ENCODE peak calls at places on chromosomes 3 and 15, in ten cellular contexts. A is activated CD8-positive, alpha-beta T cell treated with anti-CD3 and anti-CD28 coated beads for 36 hours; C is neuronal stem cell; M is ACHN; W is GM23338; D is midbrain; J is substantia nigra; T is AG10803; P is epithelial cell of esophagus; E is ovary. H is an unnamed sample.

GRCh38 chr3:46721009-46721408 is 3.3 kb upstream of the PRSS50 start:
- DNase-seq in J (no peak), C (no peak), P (no peak), T (no peak), E (no peak), W (no peak), D (no peak), A (no peak), M (no peak), H (no peak)

GRCh38 chr3:186315581-186316354 is 46.3 kb downstream of the DGKG start:
- DNase-seq in J (no peak), W (no peak), P (no peak), C (no peak), E (no peak), M (no peak), A (no peak), D (no peak), T (peak), H (no peak)

GRCh38 chr3:139538733-139539132 is 809 bp downstream of the RBP1 start:
- DNase-seq in J (peak), P (no peak), W (peak), M (no peak), C (no peak), E (peak), D (peak), A (no peak), T (peak), H (no peak)

GRCh38 chr3:50430950-50431435 is 71.7 kb upstream of the TMEM115 start:
- DNase-seq in M (no peak), E (no peak), D (no peak), A (no peak), C (peak), J (no peak), P (no peak), W (no peak), T (no peak), H (no peak)

GRCh38 chr15:59299919-59300617 is 72.6 kb downstream of the MYO1E start:
- DNase-seq in A (peak), T (peak), D (no peak), W (no peak), C (no peak), M (peak), E (no peak), P (peak), J (peak), H (peak)

GRCh38 chr3:72306800-72307341 is 521.9 kb upstream of the PROK2 start:
- DNase-seq in T (peak), E (no peak), P (peak), D (no peak), M (no peak), A (no peak), W (peak), C (no peak), J (no peak), H (peak)

GRCh38 chr3:160451602-160452001 is 2.0 kb upstream of the TRIM59 start:
- DNase-seq in W (no peak), D (no peak), E (no peak), M (no peak), J (no peak), P (no peak), T (peak), A (no peak), C (no peak), H (no peak)

GRCh38 chr3:113573728-113574127 is 41.4 kb downstream of the SIDT1 start:
- DNase-seq in J (no peak), C (no peak), A (no peak), E (no peak), W (no peak), M (no peak), P (no peak), D (no peak), T (no peak), H (peak)

GRCh38 chr3:158801200-158801599 is 654 bp upstream of the MFSD1 start:
- DNase-seq in T (peak), P (peak), J (no peak), M (no peak), E (no peak), W (peak), C (peak), D (no peak), A (peak), H (peak)

GRCh38 chr15:70061696-70062270 is 35.9 kb downstream of the TLE3 start:
- DNase-seq in D (no peak), M (no peak), T (no peak), E (no peak), J (no peak), P (no peak), W (no peak), A (no peak), C (no peak), H (no peak)

GRCh38 chr15:31469801-31470545 is 143.3 kb downstream of the KLF13 start:
- DNase-seq in W (no peak), T (no peak), A (no peak), E (no peak), D (no peak), M (no peak), P (no peak), C (no peak), J (no peak), H (no peak)

H was measured in endothelial cell of umbilical vein.